ENCODE peak calls at places on chromosomes 1 and 21, in five cellular contexts. One of them, this sample, is unnamed.

GRCh38 chr1:41447995-41448770 is 36.3 kb downstream of the EDN2 start:
- DNase-seq in HEK293T: no peak
- DNase-seq in GM12878: no peak
- DNase-seq in HepG2: no peak
- DNase-seq in H1: no peak
- DNase-seq in this sample: no peak

GRCh38 chr1:118461154-118461553 is 276.1 kb upstream of the SPAG17 start:
- DNase-seq in HEK293T: peak; percentile 12
- DNase-seq in GM12878: no peak
- DNase-seq in HepG2: peak; percentile 1
- DNase-seq in H1: no peak
- DNase-seq in this sample: no peak

GRCh38 chr1:115052454-115053083 is 22.9 kb downstream of the TSHB start:
- DNase-seq in HEK293T: peak; percentile 76
- DNase-seq in GM12878: no peak
- DNase-seq in HepG2: peak; percentile 57
- DNase-seq in H1: peak; percentile 69
- DNase-seq in this sample: peak; percentile 56

GRCh38 chr1:40383488-40384412 is 10.2 kb downstream of the SMAP2 start:
- DNase-seq in HEK293T: no peak
- DNase-seq in GM12878: no peak
- DNase-seq in HepG2: peak; percentile 76
- DNase-seq in H1: no peak
- DNase-seq in this sample: no peak

GRCh38 chr21:44779417-44780139 is 22.0 kb downstream of the UBE2G2 start:
- DNase-seq in HEK293T: no peak
- DNase-seq in GM12878: no peak
- DNase-seq in HepG2: no peak
- DNase-seq in H1: no peak
- DNase-seq in this sample: no peak

GRCh38 chr1:159821171-159821867 is 5.4 kb upstream of the SLAMF8 start:
- DNase-seq in HEK293T: no peak
- DNase-seq in GM12878: no peak
- DNase-seq in HepG2: no peak
- DNase-seq in H1: no peak
- DNase-seq in this sample: no peak

GRCh38 chr1:165290143-165290542 is 66.4 kb downstream of the LMX1A start:
- DNase-seq in HEK293T: no peak
- DNase-seq in GM12878: no peak
- DNase-seq in HepG2: no peak
- DNase-seq in H1: no peak
- DNase-seq in this sample: no peak

GRCh38 chr21:44517175-44517899 is 22.7 kb downstream of the KRTAP10-1 start:
- DNase-seq in HEK293T: peak; percentile 87
- DNase-seq in GM12878: peak; percentile 13
- DNase-seq in HepG2: peak; percentile 93
- DNase-seq in H1: no peak
- DNase-seq in this sample: peak; percentile 25

GRCh38 chr1:30966690-30967369 is 58.3 kb upstream of the SDC3 start:
- DNase-seq in HEK293T: peak; percentile 31
- DNase-seq in GM12878: no peak
- DNase-seq in HepG2: peak; percentile 20
- DNase-seq in H1: no peak
- DNase-seq in this sample: no peak

GRCh38 chr1:116769050-116769449 is 14.8 kb downstream of the CD2 start:
- DNase-seq in HEK293T: no peak
- DNase-seq in GM12878: no peak
- DNase-seq in HepG2: no peak
- DNase-seq in H1: no peak
- DNase-seq in this sample: no peak

GRCh38 chr1:9466780-9467755 is 72.2 kb upstream of the SLC25A33 start:
- DNase-seq in HEK293T: no peak
- DNase-seq in GM12878: no peak
- DNase-seq in HepG2: no peak
- DNase-seq in H1: no peak
- DNase-seq in this sample: no peak

GRCh38 chr1:109589679-109590078 is 29.7 kb downstream of the GNAT2 start:
- DNase-seq in HEK293T: no peak
- DNase-seq in GM12878: no peak
- DNase-seq in HepG2: no peak
- DNase-seq in H1: no peak
- DNase-seq in this sample: no peak

GRCh38 chr1:171801395-171801990 is 20.0 kb downstream of the METTL13 start:
- DNase-seq in HEK293T: peak; percentile 72
- DNase-seq in GM12878: no peak
- DNase-seq in HepG2: peak; percentile 37
- DNase-seq in H1: no peak
- DNase-seq in this sample: peak; percentile 81

GRCh38 chr1:226674892-226675719 is 64.0 kb downstream of the ITPKB start:
- DNase-seq in HEK293T: no peak
- DNase-seq in GM12878: peak; percentile 71
- DNase-seq in HepG2: no peak
- DNase-seq in H1: no peak
- DNase-seq in this sample: no peak

GRCh38 chr1:109447524-109447923 is 18.8 kb upstream of the SYPL2 start:
- DNase-seq in HEK293T: no peak
- DNase-seq in GM12878: no peak
- DNase-seq in HepG2: no peak
- DNase-seq in H1: no peak
- DNase-seq in this sample: no peak

GRCh38 chr1:78469561-78469960 is 21.2 kb upstream of the PTGFR start:
- DNase-seq in HEK293T: no peak
- DNase-seq in GM12878: no peak
- DNase-seq in HepG2: no peak
- DNase-seq in H1: no peak
- DNase-seq in this sample: no peak

GRCh38 chr1:21838359-21839157 is 26.5 kb downstream of the LDLRAD2 start:
- DNase-seq in HEK293T: no peak
- DNase-seq in GM12878: no peak
- DNase-seq in HepG2: no peak
- DNase-seq in H1: no peak
- DNase-seq in this sample: no peak

GRCh38 chr1:194288284-194288683 is 1101.9 kb upstream of the B3GALT2 start:
- DNase-seq in HEK293T: no peak
- DNase-seq in GM12878: no peak
- DNase-seq in HepG2: no peak
- DNase-seq in H1: no peak
- DNase-seq in this sample: no peak

GRCh38 chr1:167808104-167808503 is 86.3 kb downstream of the MPZL1 start:
- DNase-seq in HEK293T: no peak
- DNase-seq in GM12878: no peak
- DNase-seq in HepG2: no peak
- DNase-seq in H1: no peak
- DNase-seq in this sample: no peak

GRCh38 chr1:113041569-113042335 is 31.2 kb upstream of the LRIG2 start:
- DNase-seq in HEK293T: no peak
- DNase-seq in GM12878: no peak
- DNase-seq in HepG2: peak; percentile 7
- DNase-seq in H1: peak; percentile 57
- DNase-seq in this sample: peak; percentile 70

GRCh38 chr1:98030483-98030882 is 109.6 kb upstream of the DPYD start:
- DNase-seq in HEK293T: no peak
- DNase-seq in GM12878: no peak
- DNase-seq in HepG2: no peak
- DNase-seq in H1: no peak
- DNase-seq in this sample: no peak

GRCh38 chr21:44948426-44949120 is 8.7 kb downstream of the SLX9 start:
- DNase-seq in HEK293T: no peak
- DNase-seq in GM12878: no peak
- DNase-seq in HepG2: no peak
- DNase-seq in H1: no peak
- DNase-seq in this sample: no peak

GRCh38 chr1:244850099-244850852 is 14.1 kb downstream of the HNRNPU start:
- DNase-seq in HEK293T: no peak
- DNase-seq in GM12878: no peak
- DNase-seq in HepG2: no peak
- DNase-seq in H1: no peak
- DNase-seq in this sample: no peak

GRCh38 chr1:18641005-18641941 is 10.6 kb downstream of the PAX7 start:
- DNase-seq in HEK293T: peak; percentile 16
- DNase-seq in GM12878: no peak
- DNase-seq in HepG2: no peak
- DNase-seq in H1: peak; percentile 64
- DNase-seq in this sample: no peak
- TF ChIP-seq SUZ12 in HEK293T: peak; percentile 64
- TF ChIP-seq SUZ12 in GM12878: peak; percentile 27
- TF ChIP-seq SUZ12 in HepG2: no peak
- TF ChIP-seq SUZ12 in H1: peak; percentile 67
- TF ChIP-seq SUZ12 in this sample: peak; percentile 17

DNA sequence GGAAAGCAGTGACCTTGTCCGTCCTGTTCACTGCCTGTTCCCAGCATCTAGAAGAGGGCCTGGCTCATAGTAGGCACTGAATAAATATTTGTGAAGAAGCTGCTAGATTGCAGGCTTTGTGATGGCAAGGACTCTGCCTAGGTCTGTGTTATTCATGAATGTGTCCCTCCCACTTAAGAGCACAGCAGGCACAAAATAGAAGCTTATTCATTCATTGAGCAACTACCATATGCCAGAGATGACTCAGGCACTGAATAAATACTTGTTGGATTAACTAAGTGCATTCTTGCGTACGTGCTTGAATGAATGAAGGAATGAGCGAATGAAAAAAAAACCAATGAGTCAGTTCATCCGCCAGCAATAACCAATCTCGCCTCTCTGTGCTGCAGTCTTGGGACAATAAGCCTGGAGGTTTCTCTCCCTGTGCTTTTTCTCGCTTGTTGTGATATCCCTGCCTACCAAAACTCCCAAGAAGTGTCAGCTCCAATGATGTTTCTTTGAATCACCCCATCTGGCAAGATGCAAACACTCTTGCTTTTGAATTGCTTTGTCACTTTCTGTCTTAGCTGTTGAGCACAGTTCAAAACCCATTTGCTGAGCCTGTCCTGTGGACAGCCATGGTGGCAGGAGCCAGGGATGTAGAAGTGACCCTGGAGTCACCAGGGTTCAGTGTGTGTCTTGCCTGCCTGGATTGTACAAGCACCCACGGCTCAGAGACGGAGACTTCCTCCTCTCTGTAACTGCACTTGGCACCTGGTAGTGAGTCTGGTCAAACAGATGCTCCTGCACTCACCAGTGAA is 143.9 kb downstream of the KAZN start:
- DNase-seq in HEK293T: no peak
- DNase-seq in GM12878: no peak
- DNase-seq in HepG2: peak; percentile 56
- DNase-seq in H1: no peak
- DNase-seq in this sample: peak; percentile 67
- TF ChIP-seq SUZ12 in HEK293T: no peak
- TF ChIP-seq SUZ12 in GM12878: no peak
- TF ChIP-seq SUZ12 in HepG2: no peak
- TF ChIP-seq SUZ12 in H1: no peak
- TF ChIP-seq SUZ12 in this sample: no peak

GRCh38 chr1:44281987-44282703 is 68.9 kb downstream of the DMAP1 start:
- DNase-seq in HEK293T: no peak
- DNase-seq in GM12878: no peak
- DNase-seq in HepG2: peak; percentile 63
- DNase-seq in H1: no peak
- DNase-seq in this sample: peak; percentile 23
- TF ChIP-seq SUZ12 in HEK293T: no peak
- TF ChIP-seq SUZ12 in GM12878: no peak
- TF ChIP-seq SUZ12 in HepG2: no peak
- TF ChIP-seq SUZ12 in H1: no peak
- TF ChIP-seq SUZ12 in this sample: no peak

DNA sequence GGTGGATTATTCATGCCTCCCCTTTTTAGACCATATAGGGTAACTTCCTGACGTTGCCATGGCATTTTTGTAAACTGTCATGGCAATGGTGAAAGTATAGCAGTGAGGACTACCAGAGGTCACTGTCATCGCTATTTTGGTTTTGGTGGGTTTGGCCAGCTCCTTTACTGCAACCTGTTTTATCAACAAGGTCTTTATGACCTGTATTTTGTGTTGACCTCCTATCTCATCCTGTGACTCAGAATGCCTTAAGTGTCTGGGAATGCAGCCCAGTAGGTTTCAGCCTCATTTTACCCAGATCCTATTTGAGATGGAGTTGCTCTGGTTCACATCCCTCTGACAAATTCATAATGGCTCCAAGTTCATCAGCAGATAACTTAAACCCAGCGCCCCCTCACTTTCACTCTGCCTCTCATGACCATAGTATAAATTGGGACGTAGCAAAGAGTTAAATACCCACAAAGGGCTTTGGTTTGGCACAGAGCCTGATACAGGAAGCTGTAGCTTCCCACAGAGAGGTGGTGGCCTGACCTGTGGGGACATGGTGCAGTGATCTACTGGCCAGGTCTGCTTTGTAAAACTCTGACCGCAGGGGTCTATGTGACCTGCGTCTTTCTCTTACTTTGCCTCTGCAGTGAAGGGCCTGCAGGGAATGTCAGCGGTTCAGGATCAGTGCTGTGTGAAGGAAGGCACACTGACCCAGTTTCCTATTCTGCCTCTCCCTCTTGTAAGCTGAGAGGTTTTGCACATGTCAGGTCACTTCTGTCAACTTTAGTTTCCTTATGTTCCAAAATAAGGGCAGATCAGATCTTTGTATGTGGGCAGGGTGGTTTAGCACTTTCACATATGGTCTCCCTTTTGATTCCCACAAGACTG is 78.1 kb upstream of the ZNF644 start:
- DNase-seq in HEK293T: no peak
- DNase-seq in GM12878: no peak
- DNase-seq in HepG2: no peak
- DNase-seq in H1: peak; percentile 39
- DNase-seq in this sample: no peak
- TF ChIP-seq SUZ12 in HEK293T: no peak
- TF ChIP-seq SUZ12 in GM12878: no peak
- TF ChIP-seq SUZ12 in HepG2: no peak
- TF ChIP-seq SUZ12 in H1: no peak
- TF ChIP-seq SUZ12 in this sample: no peak

DNA sequence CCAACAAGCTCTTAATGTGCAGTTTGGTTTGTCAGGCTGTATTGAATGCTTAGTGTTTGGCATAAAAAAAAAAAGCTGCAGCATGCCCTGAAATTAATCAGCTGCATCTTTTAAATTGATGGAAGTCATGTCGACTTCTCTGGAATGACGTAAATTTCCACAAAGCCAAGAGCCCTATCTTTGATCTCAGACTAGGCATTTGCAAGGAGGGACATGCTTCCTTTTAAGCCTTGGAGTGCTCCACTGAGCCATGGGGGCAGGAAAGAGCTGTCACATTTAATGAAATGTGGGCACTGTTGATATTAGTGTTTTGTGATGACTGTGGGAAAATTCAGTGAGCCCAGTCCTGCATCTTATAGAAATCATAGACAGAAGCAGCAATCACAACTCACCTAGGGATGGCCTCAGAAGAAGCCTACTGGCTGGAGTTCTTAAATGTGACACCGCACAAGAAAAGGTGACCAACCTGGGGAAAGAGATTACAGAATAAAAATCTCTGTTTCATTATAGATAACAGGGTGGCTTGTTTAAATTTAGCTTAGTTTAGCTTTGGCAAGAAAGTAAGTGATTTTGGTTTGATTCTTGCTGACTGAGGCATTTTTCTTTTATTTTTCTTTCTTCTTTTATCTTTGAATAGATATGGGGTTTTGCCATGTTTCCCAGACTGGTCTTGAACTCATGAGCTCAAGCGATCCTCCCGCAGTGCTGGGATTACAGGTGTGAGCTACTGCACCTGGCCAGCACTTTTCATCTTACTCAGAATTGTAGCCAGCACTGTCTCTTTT is 188.2 kb downstream of the HHAT start:
- DNase-seq in HEK293T: no peak
- DNase-seq in GM12878: no peak
- DNase-seq in HepG2: no peak
- DNase-seq in H1: no peak
- DNase-seq in this sample: no peak
- TF ChIP-seq SUZ12 in HEK293T: no peak
- TF ChIP-seq SUZ12 in GM12878: no peak
- TF ChIP-seq SUZ12 in HepG2: no peak
- TF ChIP-seq SUZ12 in H1: no peak
- TF ChIP-seq SUZ12 in this sample: no peak

GRCh38 chr1:6574025-6574620 is 5.7 kb upstream of the ZBTB48 start:
- DNase-seq in HEK293T: no peak
- DNase-seq in GM12878: no peak
- DNase-seq in HepG2: no peak
- DNase-seq in H1: no peak
- DNase-seq in this sample: no peak
- TF ChIP-seq SUZ12 in HEK293T: no peak
- TF ChIP-seq SUZ12 in GM12878: no peak
- TF ChIP-seq SUZ12 in HepG2: no peak
- TF ChIP-seq SUZ12 in H1: no peak
- TF ChIP-seq SUZ12 in this sample: no peak